ENCODE peak calls at places on chromosome 12, in six cellular contexts. Z, S, G, J, O and T are unnamed samples.

GRCh38 chr12:25855716-25856115 is 102.8 kb upstream of the RASSF8 start:
- DNase-seq in J (no peak), S (no peak), G (no peak), O (no peak), Z (no peak), T (no peak)

GRCh38 chr12:9372202-9372601 is 164.0 kb upstream of the PZP start:
- DNase-seq in O (no peak), S (no peak), G (no peak), J (no peak), Z (no peak), T (no peak)

GRCh38 chr12:77724367-77724957 is 106.2 kb upstream of the NAV3 start:
- DNase-seq in O (no peak), Z (peak; percentile 47), J (no peak), G (no peak), S (no peak), T (peak; percentile 30)

GRCh38 chr12:18522806-18523205 is 215.0 kb downstream of the PLCZ1 start:
- DNase-seq in G (no peak), Z (no peak), S (no peak), O (no peak), J (no peak), T (no peak)

GRCh38 chr12:26346748-26347147 is 151.4 kb downstream of the SSPN start:
- DNase-seq in G (no peak), J (no peak), O (no peak), Z (no peak), S (no peak), T (no peak)

GRCh38 chr12:49017764-49018281 is 753 bp downstream of the PRKAG1 start:
- DNase-seq in S (no peak), J (peak; percentile 39), Z (no peak), O (no peak), G (no peak), T (peak; percentile 10)

GRCh38 chr12:11694528-11694927 is 45.1 kb downstream of the ETV6 start:
- DNase-seq in S (no peak), O (no peak), Z (no peak), J (no peak), G (no peak), T (no peak)

GRCh38 chr12:130701402-130701744 is 14.7 kb downstream of the RIMBP2 start:
- DNase-seq in G (no peak), Z (no peak), O (no peak), J (no peak), S (no peak), T (no peak)

GRCh38 chr12:54421175-54421872 is 2.3 kb upstream of the ITGA5 start:
- DNase-seq in J (no peak), Z (no peak), S (no peak), G (no peak), O (no peak), T (no peak)

GRCh38 chr12:57464569-57464968 is 5.0 kb downstream of the GLI1 start:
- DNase-seq in S (no peak), Z (no peak), O (no peak), J (no peak), G (no peak), T (no peak)

GRCh38 chr12:52581481-52581880 is 7.8 kb upstream of the KRT74 start:
- DNase-seq in O (no peak), G (no peak), S (no peak), J (no peak), Z (no peak), T (no peak)

GRCh38 chr12:57454566-57455373 is at the start of gene INHBE:
- DNase-seq in G (no peak), Z (no peak), J (no peak), S (no peak), O (no peak), T (peak; percentile 58)

GRCh38 chr12:95763809-95764253 is 26.7 kb downstream of the NTN4 start:
- DNase-seq in G (no peak), S (no peak), O (no peak), J (no peak), Z (peak; percentile 52), T (peak; percentile 60)

GRCh38 chr12:95760371-95760770 is 30.2 kb downstream of the NTN4 start:
- DNase-seq in O (no peak), G (no peak), J (no peak), S (no peak), Z (no peak), T (no peak)

GRCh38 chr12:95764848-95765247 is 25.7 kb downstream of the NTN4 start:
- DNase-seq in J (no peak), O (no peak), S (no peak), Z (no peak), G (no peak), T (no peak)

GRCh38 chr12:95759039-95759438 is 31.5 kb downstream of the NTN4 start:
- DNase-seq in O (no peak), J (no peak), S (no peak), G (no peak), Z (no peak), T (no peak)

GRCh38 chr12:95762123-95762785 is 28.3 kb downstream of the NTN4 start:
- DNase-seq in S (no peak), Z (no peak), O (no peak), J (no peak), G (no peak), T (no peak)
- TF ChIP-seq CTCF in S (no peak), Z (no peak), O (no peak), J (no peak), G (no peak), T (no peak)

GRCh38 chr12:74816398-74817175 is 279.0 kb downstream of the ATXN7L3B start:
- DNase-seq in J (no peak), S (no peak), O (no peak), G (no peak), Z (no peak), T (no peak)
- TF ChIP-seq CTCF in J (no peak), S (no peak), O (no peak), G (no peak), Z (no peak), T (no peak)

DNA sequence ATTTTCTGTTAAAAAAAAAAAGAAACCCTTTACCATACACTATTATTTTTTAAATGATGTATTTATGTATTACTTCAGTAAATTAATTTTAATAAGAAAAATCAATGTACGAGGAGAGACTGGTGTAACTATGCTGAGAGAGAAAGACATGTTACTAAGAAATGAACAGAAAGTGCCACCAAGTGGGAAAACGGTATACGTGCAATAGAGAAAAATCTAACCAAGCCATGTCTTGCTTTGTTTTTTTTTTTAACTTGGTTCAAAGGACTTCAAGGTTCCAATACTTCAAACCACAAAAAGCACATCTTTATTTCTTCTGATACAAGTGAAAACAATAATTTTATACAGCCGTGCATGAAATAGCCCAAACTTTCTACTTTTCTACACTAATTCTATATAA is 22.9 kb downstream of the NDUFA12 start:
- DNase-seq in S (no peak), O (no peak), G (no peak), Z (no peak), J (no peak), T (no peak)
- TF ChIP-seq CTCF in S (no peak), O (no peak), G (no peak), Z (peak; percentile 21), J (peak; percentile 26), T (no peak)

GRCh38 chr12:50419112-50419909 is 18.6 kb downstream of the LARP4 start:
- DNase-seq in G (no peak), Z (peak; percentile 53), J (no peak), O (no peak), S (no peak), T (no peak)
- TF ChIP-seq CTCF in G (no peak), Z (no peak), J (no peak), O (no peak), S (no peak), T (no peak)